ENCODE peak calls at places on chromosome 18, in six cellular contexts. U is psoas muscle, N is endothelial cell, S is fibroblast of villous mesenchyme, T is breast epithelium, W is mesothelial cell of epicardium. J is an unnamed sample.

GRCh38 chr18:42929857-42930256 is 185.6 kb downstream of the RIT2 start:
- DNase-seq in U (no peak), N (no peak), S (peak), T (no peak), W (no peak), J (no peak)

GRCh38 chr18:43422483-43422882 is 145.2 kb upstream of the SYT4 start:
- DNase-seq in U (no peak), N (no peak), S (no peak), T (no peak), W (no peak), J (no peak)

GRCh38 chr18:45019469-45019868 is 338.8 kb downstream of the SETBP1 start:
- DNase-seq in U (no peak), N (no peak), S (no peak), T (no peak), W (no peak), J (no peak)

GRCh38 chr18:21064347-21064746 is 47.3 kb downstream of the ROCK1 start:
- DNase-seq in U (no peak), N (no peak), S (peak), T (no peak), W (no peak), J (no peak)

GRCh38 chr18:71250191-71250590 is 961.3 kb downstream of the SOCS6 start:
- DNase-seq in U (no peak), N (no peak), S (no peak), T (no peak), W (no peak), J (no peak)

GRCh38 chr18:73793386-73793785 is 354.2 kb downstream of the FBXO15 start:
- DNase-seq in U (no peak), N (no peak), S (peak), T (no peak), W (no peak), J (no peak)

GRCh38 chr18:621181-621580 is 24.4 kb downstream of the CLUL1 start:
- DNase-seq in U (peak), N (no peak), S (peak), T (no peak), W (no peak), J (no peak)

GRCh38 chr18:59787998-59788875 is 91.0 kb upstream of the CCBE1 start:
- DNase-seq in U (no peak), N (no peak), S (peak), T (no peak), W (no peak), J (no peak)

GRCh38 chr18:51399491-51400122 is 202.1 kb upstream of the MEX3C start:
- DNase-seq in U (no peak), N (no peak), S (peak), T (no peak), W (no peak), J (no peak)

GRCh38 chr18:52963481-52963880 is 623.5 kb downstream of the DCC start:
- DNase-seq in U (no peak), N (no peak), S (no peak), T (no peak), W (no peak), J (no peak)

GRCh38 chr18:48003426-48004349 is 73.2 kb upstream of the SMAD2 start:
- DNase-seq in U (no peak), N (no peak), S (peak), T (no peak), W (no peak), J (no peak)

GRCh38 chr18:26406854-26407517 is 141.4 kb downstream of the KCTD1 start:
- DNase-seq in U (no peak), N (no peak), S (no peak), T (no peak), W (no peak), J (no peak)

GRCh38 chr18:21100141-21100540 is 11.5 kb downstream of the ROCK1 start:
- DNase-seq in U (no peak), N (no peak), S (no peak), T (no peak), W (no peak), J (no peak)

GRCh38 chr18:77062518-77063003 is 70.0 kb downstream of the MBP start:
- DNase-seq in U (no peak), N (no peak), S (peak), T (no peak), W (no peak), J (no peak)

GRCh38 chr18:62702259-62702658 is 13.1 kb upstream of the PHLPP1 start:
- DNase-seq in U (no peak), N (no peak), S (no peak), T (no peak), W (no peak), J (no peak)

GRCh38 chr18:36613069-36613468 is 215.7 kb downstream of the TPGS2 start:
- DNase-seq in U (no peak), N (no peak), S (no peak), T (no peak), W (no peak), J (no peak)

GRCh38 chr18:23237524-23238151 is 102.4 kb downstream of the CABLES1 start:
- DNase-seq in U (peak), N (peak), S (peak), T (peak), W (no peak), J (no peak)
- TF ChIP-seq CTCF in U (no peak), N (no peak), S (peak), T (no peak), W (no peak), J (no peak)

DNA sequence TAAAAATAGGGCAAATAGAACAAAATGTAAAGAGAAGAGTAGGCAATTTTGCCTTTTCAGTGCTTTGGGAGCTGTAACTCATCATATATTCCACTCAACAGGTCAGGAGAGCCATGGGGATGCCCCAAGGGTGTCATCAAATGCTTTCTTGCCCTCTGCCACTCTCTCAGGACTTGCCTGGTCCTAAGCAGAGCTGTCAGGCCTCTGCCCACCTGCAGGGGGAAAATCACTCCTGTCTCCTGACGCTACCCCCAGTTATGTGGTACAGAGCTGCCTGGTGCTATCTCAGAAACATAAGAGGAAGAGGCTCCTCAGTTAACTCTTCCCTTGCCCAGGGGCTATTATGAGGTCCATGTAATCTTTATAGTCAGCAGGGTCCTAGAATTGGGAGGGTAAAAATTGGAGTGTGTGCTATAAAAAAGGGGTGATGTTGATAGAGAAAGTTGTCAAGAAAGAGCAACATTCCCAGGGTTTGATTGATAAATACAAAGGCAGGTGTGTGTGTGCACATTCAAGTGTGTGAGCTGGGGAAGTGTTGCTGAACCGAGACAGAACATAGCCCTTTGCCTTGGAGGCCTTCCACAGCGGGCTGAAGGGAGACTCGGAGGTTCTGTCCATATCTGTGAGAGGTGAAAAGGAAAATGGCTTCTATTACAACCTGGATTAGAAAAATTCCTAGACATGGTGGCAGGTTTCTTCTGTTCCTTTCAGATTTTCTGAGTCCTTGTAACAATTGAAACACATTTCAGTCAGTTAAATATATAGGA is 25.4 kb downstream of the PTPRM start:
- DNase-seq in U (no peak), N (peak), S (no peak), T (no peak), W (no peak), J (no peak)
- TF ChIP-seq CTCF in U (peak), N (peak), S (no peak), T (no peak), W (no peak), J (no peak)

GRCh38 chr18:79199691-79200374 is 130.6 kb downstream of the ATP9B start:
- DNase-seq in U (no peak), N (no peak), S (peak), T (no peak), W (no peak), J (no peak)
- TF ChIP-seq CTCF in U (no peak), N (no peak), S (peak), T (no peak), W (no peak), J (no peak)

GRCh38 chr18:38612904-38613303 is 1047.3 kb upstream of the CELF4 start:
- DNase-seq in U (no peak), N (no peak), S (no peak), T (no peak), W (no peak), J (no peak)

GRCh38 chr18:38606841-38607240 is 1041.2 kb upstream of the CELF4 start:
- DNase-seq in U (no peak), N (no peak), S (no peak), T (no peak), W (no peak), J (no peak)

GRCh38 chr18:38611036-38611964 is 1045.7 kb upstream of the CELF4 start:
- DNase-seq in U (no peak), N (no peak), S (no peak), T (no peak), W (no peak), J (no peak)
- TF ChIP-seq CTCF in U (no peak), N (no peak), S (no peak), T (no peak), W (no peak), J (no peak)

J was measured in omental fat pad.